ENCODE peak calls at places on chromosomes 4 and X, in ten cellular contexts. V, X, J, F, Q, U, B, O, D and T are unnamed samples.

GRCh38 chrX:135345328-135345645 is 36.0 kb downstream of the ETDC start:
- DNase-seq in V (no peak), X (peak), J (peak), F (no peak), Q (peak), U (peak), B (no peak), O (no peak), D (no peak), T (no peak)

GRCh38 chr4:189084671-189085070 is 856.0 kb upstream of the FRG1 start:
- DNase-seq in V (peak), X (no peak), J (no peak), F (no peak), Q (no peak), U (no peak), B (no peak), O (no peak), D (no peak), T (no peak)

GRCh38 chr4:34046580-34046979 is 2197.7 kb downstream of the ARAP2 start:
- DNase-seq in V (no peak), X (no peak), J (peak), F (no peak), Q (peak), U (peak), B (no peak), O (no peak), D (no peak), T (no peak)

GRCh38 chr4:175246941-175247340 is 328.8 kb downstream of the ADAM29 start:
- DNase-seq in V (no peak), X (no peak), J (peak), F (no peak), Q (peak), U (peak), B (no peak), O (no peak), D (no peak), T (no peak)

GRCh38 chrX:48751343-48751742 is 10.2 kb upstream of the GLOD5 start:
- DNase-seq in V (no peak), X (no peak), J (no peak), F (no peak), Q (no peak), U (no peak), B (no peak), O (no peak), D (no peak), T (no peak)

GRCh38 chr4:37066149-37066548 is 178.4 kb upstream of the NWD2 start:
- DNase-seq in V (no peak), X (no peak), J (no peak), F (no peak), Q (no peak), U (no peak), B (no peak), O (no peak), D (no peak), T (no peak)

GRCh38 chrX:49761481-49761880 is 65.7 kb upstream of the PAGE1 start:
- DNase-seq in V (peak), X (peak), J (no peak), F (no peak), Q (no peak), U (peak), B (no peak), O (no peak), D (no peak), T (no peak)

GRCh38 chrX:46574941-46575381 is 1.4 kb downstream of the CHST7 start:
- DNase-seq in V (peak), X (no peak), J (no peak), F (no peak), Q (no peak), U (peak), B (no peak), O (no peak), D (no peak), T (no peak)

GRCh38 chrX:39532761-39533160 is 565.0 kb downstream of the BCOR start:
- DNase-seq in V (no peak), X (no peak), J (no peak), F (no peak), Q (no peak), U (no peak), B (no peak), O (no peak), D (no peak), T (no peak)

GRCh38 chrX:119516157-119516702 is 48.0 kb downstream of the SLC25A5 start:
- DNase-seq in V (peak), X (peak), J (peak), F (no peak), Q (peak), U (peak), B (peak), O (no peak), D (no peak), T (peak)

GRCh38 chr4:142781114-142781513 is 65.0 kb downstream of the INPP4B start:
- DNase-seq in V (no peak), X (no peak), J (no peak), F (no peak), Q (no peak), U (peak), B (no peak), O (no peak), D (no peak), T (no peak)

GRCh38 chr4:94369046-94369445 is 26.4 kb upstream of the HPGDS start:
- DNase-seq in V (no peak), X (no peak), J (no peak), F (no peak), Q (no peak), U (no peak), B (no peak), O (no peak), D (no peak), T (no peak)

GRCh38 chr4:5448286-5448685 is 260.1 kb downstream of the EVC2 start:
- DNase-seq in V (no peak), X (no peak), J (no peak), F (no peak), Q (no peak), U (peak), B (no peak), O (no peak), D (no peak), T (no peak)

GRCh38 chr4:184825394-184826314 is at the start of gene ACSL1:
- DNase-seq in V (peak), X (peak), J (peak), F (peak), Q (peak), U (peak), B (no peak), O (peak), D (no peak), T (peak)